ENCODE peak calls at places on chromosome 22, in five cellular contexts. Z, H, F, W and O are unnamed samples.

GRCh38 chr22:24953294-24954113 is 988 bp downstream of the KIAA1671 start:
- DNase-seq in F (no peak), W (peak; percentile 69), H (peak; percentile 25), Z (no peak), O (no peak)

GRCh38 chr22:24265734-24266133 is 4.9 kb upstream of the SPECC1L start:
- DNase-seq in F (no peak), H (no peak), W (no peak), Z (no peak), O (no peak)

GRCh38 chr22:41237036-41237706 is 3.6 kb downstream of the CHADL start:
- DNase-seq in H (no peak), Z (no peak), F (no peak), W (no peak), O (no peak)

GRCh38 chr22:30127749-30128166 is 47.5 kb downstream of the HORMAD2 start:
- DNase-seq in W (no peak), F (no peak), Z (no peak), H (no peak), O (peak; percentile 63)

GRCh38 chr22:46196268-46196667 is 45.9 kb downstream of the PPARA start:
- DNase-seq in W (no peak), F (no peak), Z (no peak), H (peak; percentile 54), O (no peak)

GRCh38 chr22:39363751-39364484 is 14.1 kb downstream of the SYNGR1 start:
- DNase-seq in H (no peak), F (no peak), W (no peak), Z (no peak), O (no peak)

GRCh38 chr22:26588749-26589366 is 1.1 kb downstream of the TPST2 start:
- DNase-seq in H (no peak), F (no peak), W (no peak), Z (no peak), O (no peak)

GRCh38 chr22:45722006-45722405 is 50.4 kb downstream of the ATXN10 start:
- DNase-seq in H (no peak), W (no peak), F (no peak), Z (no peak), O (no peak)

GRCh38 chr22:29269230-29269604 is 1.1 kb downstream of the EWSR1 start:
- DNase-seq in F (no peak), Z (no peak), H (no peak), W (no peak), O (no peak)

GRCh38 chr22:48943567-48944432 is 883.9 kb downstream of the BRD1 start:
- DNase-seq in H (no peak), F (no peak), W (peak; percentile 33), Z (no peak), O (no peak)

GRCh38 chr22:24325105-24325757 is 54.6 kb downstream of the SPECC1L start:
- DNase-seq in Z (peak; percentile 23), W (no peak), H (no peak), F (no peak), O (peak; percentile 92)

GRCh38 chr22:25160120-25160996 is 39.3 kb upstream of the CRYBB3 start:
- DNase-seq in W (peak; percentile 59), H (no peak), F (no peak), Z (no peak), O (no peak)

GRCh38 chr22:29072979-29073617 is at the start of gene KREMEN1:
- DNase-seq in W (no peak), Z (no peak), H (no peak), F (no peak), O (no peak)

GRCh38 chr22:23300476-23300875 is 120.2 kb downstream of the BCR start:
- DNase-seq in H (no peak), Z (no peak), W (no peak), F (no peak), O (no peak)

GRCh38 chr22:28783786-28784671 is 11.5 kb downstream of the CCDC117 start:
- DNase-seq in W (no peak), H (no peak), F (no peak), Z (no peak), O (no peak)

GRCh38 chr22:38824587-38824986 is 19.2 kb downstream of the NPTXR start:
- DNase-seq in Z (peak; percentile 17), W (peak; percentile 50), H (peak; percentile 37), F (no peak), O (peak; percentile 85)

GRCh38 chr22:42868751-42869251 is 11.7 kb upstream of the ARFGAP3 start:
- DNase-seq in H (peak; percentile 75), F (no peak), W (peak; percentile 90), Z (no peak), O (no peak)

GRCh38 chr22:21624120-21624879 is 5.5 kb downstream of the YDJC start:
- DNase-seq in H (peak; percentile 30), Z (peak; percentile 17), W (no peak), F (no peak), O (peak; percentile 21)

GRCh38 chr22:47633111-47633510 is 870.7 kb downstream of the TBC1D22A start:
- DNase-seq in W (no peak), H (no peak), F (no peak), Z (no peak), O (no peak)

GRCh38 chr22:44845796-44846720 is 93.7 kb downstream of the ARHGAP8 start:
- DNase-seq in H (no peak), W (no peak), Z (no peak), F (no peak), O (no peak)

GRCh38 chr22:40436460-40437431 is 66.4 kb downstream of the SGSM3 start:
- DNase-seq in Z (peak; percentile 50), H (no peak), W (no peak), F (no peak), O (peak; percentile 81)

GRCh38 chr22:42700355-42700754 is 20.3 kb downstream of the A4GALT start:
- DNase-seq in Z (no peak), H (no peak), W (no peak), F (no peak), O (no peak)

GRCh38 chr22:32761251-32761903 is 40.1 kb upstream of the TIMP3 start:
- DNase-seq in H (peak; percentile 48), W (no peak), Z (no peak), F (no peak), O (no peak)

DNA sequence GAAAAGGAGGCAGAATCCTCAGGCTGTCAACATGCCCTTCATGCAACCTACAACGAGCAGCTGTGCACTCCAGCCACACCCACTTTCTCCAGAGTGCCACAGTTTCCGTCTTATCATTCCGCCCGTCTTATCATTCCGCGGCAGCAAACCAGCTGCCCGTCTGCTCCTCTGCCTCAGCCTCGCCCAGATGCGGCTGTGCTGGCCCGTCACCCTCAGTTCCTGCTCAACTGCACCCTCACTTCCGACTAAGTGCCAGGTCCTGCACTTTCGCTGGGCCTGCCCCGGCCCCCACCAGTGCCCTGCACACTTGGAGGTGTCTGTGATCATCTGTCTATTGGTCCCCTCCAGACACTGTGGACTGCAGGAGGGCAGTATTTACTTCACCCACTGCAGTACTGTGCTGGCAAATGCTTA is 43.7 kb downstream of the MICAL3 start:
- DNase-seq in W (no peak), H (peak; percentile 32), Z (peak; percentile 29), F (no peak), O (peak; percentile 30)
- H3K4me3 ChIP-seq in W (peak overlapping the region; percentile 19), H (peak overlapping the region; percentile 31), Z (peak overlapping the region; percentile 52), F (no peak overlapping the region), O (no peak overlapping the region)

DNA sequence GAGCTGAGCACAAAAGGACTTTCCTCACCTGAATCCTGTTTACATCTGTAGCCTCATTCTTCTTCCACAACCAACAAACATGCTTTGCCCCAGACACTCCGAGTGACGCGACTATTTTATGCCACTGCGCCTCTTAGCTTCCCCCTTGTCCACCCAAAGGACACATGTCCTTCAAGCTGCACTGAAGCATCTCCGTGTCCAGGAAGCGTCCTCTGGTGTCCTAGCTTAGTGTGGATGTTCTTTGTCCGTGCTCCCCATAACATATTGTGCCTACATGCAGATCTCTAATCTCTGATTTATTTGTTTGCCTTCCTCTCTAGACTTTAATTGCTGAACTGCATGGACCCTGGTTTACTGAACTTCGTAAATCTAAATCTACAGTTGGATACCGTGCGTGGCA is 20.1 kb upstream of the CECR2 start:
- DNase-seq in H (no peak), W (no peak), F (no peak), Z (no peak), O (no peak)
- H3K4me3 ChIP-seq in H (peak overlapping the region; percentile 2), W (no peak overlapping the region), F (no peak overlapping the region), Z (no peak overlapping the region), O (no peak overlapping the region)

GRCh38 chr22:37776639-37777005 is 31.1 kb upstream of the GCAT start:
- DNase-seq in H (no peak), W (no peak), Z (no peak), F (no peak), O (no peak)
- H3K4me3 ChIP-seq in H (no peak overlapping the region), W (no peak overlapping the region), Z (no peak overlapping the region), F (no peak overlapping the region), O (no peak overlapping the region)

GRCh38 chr22:50482107-50483074 is 1.0 kb downstream of the ADM2 start:
- DNase-seq in F (no peak), W (no peak), Z (no peak), H (no peak), O (no peak)
- H3K4me3 ChIP-seq in F (peak overlapping the region; percentile 39), W (peak overlapping the region; percentile 34), Z (peak overlapping the region; percentile 47), H (peak overlapping the region; percentile 56), O (peak overlapping the region; percentile 64)